ENCODE peak calls at places on chromosomes 11 and 22, in nine cellular contexts. D, I, Y, A, L, O, Q, M and K are unnamed samples.

GRCh38 chr22:45918455-45919370 is 58.2 kb downstream of the WNT7B start:
- DNase-seq in D (no peak), I (no peak), Y (no peak), A (no peak), L (no peak), O (no peak), Q (no peak), M (no peak), K (no peak)

GRCh38 chr11:111982019-111982464 is 43.2 kb upstream of the DLAT start:
- DNase-seq in D (peak; percentile 34), I (peak; percentile 57), Y (peak; percentile 33), A (no peak), L (peak; percentile 83), O (peak; percentile 72), Q (no peak), M (peak; percentile 18), K (no peak)

GRCh38 chr11:76601712-76602111 is 68.8 kb downstream of the LRRC32 start:
- DNase-seq in D (no peak), I (no peak), Y (no peak), A (no peak), L (no peak), O (no peak), Q (no peak), M (no peak), K (no peak)

GRCh38 chr11:117143390-117143789 is 697 bp upstream of the PAFAH1B2 start:
- DNase-seq in D (peak; percentile 35), I (peak; percentile 27), Y (no peak), A (no peak), L (peak; percentile 45), O (peak; percentile 43), Q (peak; percentile 40), M (peak; percentile 46), K (peak; percentile 35)

GRCh38 chr22:46791201-46791731 is 28.8 kb downstream of the TBC1D22A start:
- DNase-seq in D (no peak), I (no peak), Y (peak; percentile 83), A (peak; percentile 71), L (no peak), O (peak; percentile 83), Q (no peak), M (peak; percentile 56), K (peak; percentile 71)

GRCh38 chr22:35638408-35638807 is 9.8 kb upstream of the APOL6 start:
- DNase-seq in D (no peak), I (no peak), Y (no peak), A (no peak), L (peak; percentile 24), O (no peak), Q (peak; percentile 91), M (peak; percentile 85), K (peak; percentile 18)

GRCh38 chr11:35682230-35683195 is 19.9 kb downstream of the TRIM44 start:
- DNase-seq in D (no peak), I (no peak), Y (no peak), A (no peak), L (no peak), O (no peak), Q (no peak), M (no peak), K (peak; percentile 76)

GRCh38 chr11:96026310-96026709 is 102.4 kb upstream of the MTMR2 start:
- DNase-seq in D (no peak), I (no peak), Y (no peak), A (no peak), L (no peak), O (no peak), Q (no peak), M (no peak), K (no peak)

GRCh38 chr11:110415081-110415480 is 14.7 kb upstream of the FDX1 start:
- DNase-seq in D (no peak), I (no peak), Y (no peak), A (no peak), L (no peak), O (no peak), Q (no peak), M (no peak), K (no peak)

GRCh38 chr11:121665211-121665838 is 212.6 kb upstream of the SORL1-AS1 start:
- DNase-seq in D (no peak), I (no peak), Y (no peak), A (no peak), L (no peak), O (no peak), Q (no peak), M (no peak), K (no peak)

GRCh38 chr11:69167916-69168691 is 12.4 kb downstream of the SMIM38 start:
- DNase-seq in D (no peak), I (no peak), Y (no peak), A (no peak), L (no peak), O (no peak), Q (no peak), M (no peak), K (no peak)

GRCh38 chr11:24513837-24514594 is 17.2 kb downstream of the LUZP2 start:
- DNase-seq in D (no peak), I (no peak), Y (no peak), A (no peak), L (peak; percentile 11), O (no peak), Q (no peak), M (no peak), K (no peak)

GRCh38 chr11:117980280-117980679 is 5.9 kb upstream of the IL10RA start:
- DNase-seq in D (no peak), I (no peak), Y (no peak), A (no peak), L (no peak), O (no peak), Q (no peak), M (no peak), K (no peak)

GRCh38 chr11:119370486-119371046 is 10.9 kb downstream of the USP2 start:
- DNase-seq in D (no peak), I (no peak), Y (no peak), A (no peak), L (peak; percentile 59), O (no peak), Q (peak; percentile 68), M (no peak), K (peak; percentile 31)

GRCh38 chr11:132704796-132705375 is 827.4 kb downstream of the OPCML start:
- DNase-seq in D (no peak), I (no peak), Y (no peak), A (no peak), L (no peak), O (no peak), Q (no peak), M (no peak), K (no peak)

GRCh38 chr11:834371-835316 is 1.9 kb downstream of the CD151 start:
- DNase-seq in D (no peak), I (no peak), Y (no peak), A (no peak), L (no peak), O (no peak), Q (peak; percentile 82), M (peak; percentile 94), K (peak; percentile 92)

GRCh38 chr22:38872831-38873248 is 824 bp upstream of the CBX6 start:
- DNase-seq in D (peak; percentile 48), I (peak; percentile 53), Y (no peak), A (no peak), L (peak; percentile 80), O (no peak), Q (peak; percentile 76), M (peak; percentile 46), K (no peak)

GRCh38 chr11:44566952-44567875 is 1.8 kb downstream of the CD82 start:
- DNase-seq in D (no peak), I (peak; percentile 3), Y (no peak), A (no peak), L (no peak), O (peak; percentile 72), Q (no peak), M (no peak), K (no peak)

GRCh38 chr22:50057292-50057867 is 718 bp downstream of the TTLL8 start:
- DNase-seq in D (no peak), I (no peak), Y (no peak), A (no peak), L (no peak), O (no peak), Q (no peak), M (no peak), K (no peak)

GRCh38 chr11:44007746-44008501 is 39.9 kb upstream of the ACCSL start:
- DNase-seq in D (no peak), I (no peak), Y (no peak), A (no peak), L (no peak), O (no peak), Q (no peak), M (peak; percentile 64), K (no peak)

GRCh38 chr11:122215244-122215992 is 99.4 kb upstream of the BLID start:
- DNase-seq in D (peak; percentile 14), I (peak; percentile 24), Y (no peak), A (no peak), L (peak; percentile 78), O (peak; percentile 46), Q (peak; percentile 80), M (peak; percentile 97), K (peak; percentile 85)

GRCh38 chr22:38572065-38572464 is 2.1 kb upstream of the DMC1 start:
- DNase-seq in D (peak; percentile 28), I (peak; percentile 35), Y (peak; percentile 30), A (no peak), L (peak; percentile 67), O (peak; percentile 36), Q (no peak), M (peak; percentile 51), K (peak; percentile 54)

GRCh38 chr22:23767673-23768548 is at the start of gene CHCHD10:
- DNase-seq in D (peak; percentile 83), I (peak; percentile 84), Y (peak; percentile 74), A (peak; percentile 46), L (peak; percentile 92), O (peak; percentile 88), Q (peak; percentile 87), M (peak; percentile 72), K (peak; percentile 55)

GRCh38 chr11:57485217-57486007 is 25.1 kb downstream of the RTN4RL2 start:
- DNase-seq in D (no peak), I (no peak), Y (no peak), A (no peak), L (no peak), O (no peak), Q (no peak), M (no peak), K (no peak)

GRCh38 chr22:22738959-22739585 is 94.7 kb downstream of the GGTLC2 start:
- DNase-seq in D (no peak), I (no peak), Y (no peak), A (no peak), L (no peak), O (no peak), Q (no peak), M (no peak), K (no peak)

GRCh38 chr22:40462195-40462988 is 92.0 kb downstream of the SGSM3 start:
- DNase-seq in D (no peak), I (no peak), Y (no peak), A (no peak), L (no peak), O (peak; percentile 46), Q (no peak), M (no peak), K (no peak)

GRCh38 chr22:19783531-19784395 is 23.2 kb downstream of the TBX1 start:
- DNase-seq in D (no peak), I (no peak), Y (no peak), A (no peak), L (no peak), O (no peak), Q (no peak), M (no peak), K (no peak)

GRCh38 chr11:75347781-75348613 is 3.5 kb downstream of the ARRB1 start:
- DNase-seq in D (no peak), I (peak; percentile 26), Y (no peak), A (no peak), L (peak; percentile 52), O (no peak), Q (no peak), M (peak; percentile 87), K (peak; percentile 92)

GRCh38 chr11:61477126-61477525 is 31.4 kb upstream of the LRRC10B start:
- DNase-seq in D (no peak), I (no peak), Y (no peak), A (no peak), L (no peak), O (no peak), Q (no peak), M (no peak), K (no peak)

GRCh38 chr11:112004389-112004788 is 20.8 kb upstream of the DLAT start:
- DNase-seq in D (no peak), I (peak; percentile 36), Y (peak; percentile 14), A (no peak), L (no peak), O (peak; percentile 31), Q (no peak), M (peak; percentile 8), K (no peak)

GRCh38 chr11:71256080-71256479 is 3.7 kb upstream of the SHANK2 start:
- DNase-seq in D (no peak), I (no peak), Y (no peak), A (no peak), L (no peak), O (no peak), Q (no peak), M (no peak), K (no peak)